ENCODE peak calls at places on chromosomes 13 and 19, in ten cellular contexts. P, Q, W, Z, G, N, K, F, U and J are unnamed samples.

GRCh38 chr19:50639121-50640112 is at the start of gene SYT3:
- DNase-seq in Q (no peak), F (peak; percentile 17), G (peak; percentile 17), P (no peak), W (no peak), N (no peak), K (no peak), U (peak; percentile 79), Z (no peak), J (peak; percentile 52)

GRCh38 chr13:109764474-109765292 is 21.7 kb downstream of the IRS2 start:
- DNase-seq in Q (no peak), F (no peak), P (no peak), N (no peak), W (no peak), U (no peak), K (no peak), Z (no peak), G (no peak), J (no peak)

GRCh38 chr13:46124531-46124966 is 19.7 kb upstream of the CPB2 start:
- DNase-seq in Z (no peak), G (no peak), K (no peak), W (no peak), N (no peak), U (peak; percentile 84), Q (no peak), F (no peak), P (no peak), J (no peak)

GRCh38 chr13:112374271-112374670 is 1.9 kb upstream of the SPACA7 start:
- DNase-seq in P (no peak), G (no peak), F (no peak), W (no peak), U (no peak), N (no peak), K (no peak), Z (no peak), Q (no peak), J (no peak)

GRCh38 chr19:4183967-4184717 is 1.7 kb downstream of the ANKRD24 start:
- DNase-seq in F (no peak), Q (no peak), P (no peak), W (no peak), Z (no peak), G (no peak), U (peak; percentile 77), K (no peak), N (no peak), J (no peak)

GRCh38 chr13:29594310-29594709 is 1.2 kb downstream of the SLC7A1 start:
- DNase-seq in G (peak; percentile 42), P (peak; percentile 74), F (peak; percentile 52), W (peak; percentile 38), Z (no peak), N (peak; percentile 51), K (no peak), U (no peak), Q (peak; percentile 34), J (peak; percentile 64)

GRCh38 chr19:46786236-46787039 is 2.0 kb downstream of the SLC1A5 start:
- DNase-seq in F (peak; percentile 76), Q (peak; percentile 80), W (peak; percentile 77), G (peak; percentile 13), Z (peak; percentile 80), U (peak; percentile 86), P (peak; percentile 77), K (peak; percentile 83), N (peak; percentile 83), J (peak; percentile 63)

GRCh38 chr19:14113762-14114414 is 3.7 kb downstream of the PRKACA start:
- DNase-seq in N (peak; percentile 57), G (no peak), K (no peak), Z (peak; percentile 72), F (no peak), P (no peak), W (no peak), U (peak; percentile 88), Q (no peak), J (peak; percentile 62)

GRCh38 chr19:36939153-36939552 is 23.0 kb downstream of the ZNF568 start:
- DNase-seq in Q (no peak), U (no peak), Z (no peak), G (no peak), P (no peak), N (no peak), W (no peak), F (no peak), K (no peak), J (no peak)

DNA sequence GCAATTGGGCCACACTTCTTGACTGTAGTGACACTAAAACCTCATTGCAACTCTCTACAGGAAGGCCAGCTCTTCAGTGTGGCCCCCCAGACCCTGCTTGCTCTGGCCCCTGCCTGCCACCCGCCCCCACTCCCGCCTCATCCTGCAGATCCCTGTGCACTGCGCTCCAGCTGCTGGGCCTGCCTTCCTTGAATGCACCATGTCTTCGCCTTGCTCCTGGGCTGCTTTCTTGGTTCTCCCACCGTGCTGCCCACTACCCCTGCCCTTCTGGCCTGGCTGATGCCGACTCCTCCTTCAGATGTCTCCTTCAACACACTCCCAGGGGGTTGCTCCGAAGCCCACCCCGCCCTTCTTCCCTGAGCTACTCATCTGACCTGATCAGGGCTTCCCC is 98.2 kb downstream of the SIPA1L3 start:
- DNase-seq in W (no peak), G (no peak), N (no peak), F (no peak), P (no peak), Z (no peak), Q (no peak), U (no peak), K (no peak), J (no peak)
- H3K4me1 ChIP-seq in W (peaks cover 30% of the 10 kb centered on the region), G (peaks cover 24% of the 10 kb centered on the region), N (peaks cover 5% of the 10 kb centered on the region), F (no peaks in the 10 kb centered on the region), P (peaks cover 40% of the 10 kb centered on the region), Z (peaks cover 19% of the 10 kb centered on the region), Q (peaks cover 8% of the 10 kb centered on the region), U (peaks cover 39% of the 10 kb centered on the region), K (peaks cover 26% of the 10 kb centered on the region), J (peaks cover 24% of the 10 kb centered on the region)

DNA sequence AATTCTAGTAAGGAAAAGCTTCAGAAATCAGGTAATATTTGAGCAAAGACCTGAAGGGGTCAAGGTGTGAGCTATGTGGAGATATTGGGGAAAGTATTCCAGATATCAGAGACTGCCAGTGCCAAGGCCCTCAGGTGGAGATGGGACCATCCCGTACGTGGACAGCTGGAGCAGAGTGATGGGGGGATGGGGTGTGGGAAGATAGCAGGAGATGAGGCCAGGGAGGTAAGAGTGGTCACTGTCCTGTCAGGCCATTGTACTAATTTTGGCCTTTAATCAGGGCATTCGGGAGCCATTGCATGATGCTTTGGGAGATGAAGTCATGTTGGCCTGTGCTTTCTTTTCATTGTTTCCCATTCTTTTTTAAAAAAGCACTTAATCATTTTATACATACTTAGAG is 13.1 kb upstream of the GPR18 start:
- DNase-seq in Q (no peak), N (no peak), Z (no peak), U (no peak), G (no peak), F (no peak), W (no peak), P (no peak), K (no peak), J (no peak)
- H3K36me3 ChIP-seq in Q (no peaks in the 10 kb centered on the region), N (no peaks in the 10 kb centered on the region), Z (peaks cover 3% of the 10 kb centered on the region), U (peaks cover 14% of the 10 kb centered on the region), G (no peaks in the 10 kb centered on the region), F (no peaks in the 10 kb centered on the region), W (peaks cover 16% of the 10 kb centered on the region), P (peaks cover 2% of the 10 kb centered on the region), K (peaks cover 5% of the 10 kb centered on the region), J (no peaks in the 10 kb centered on the region)

GRCh38 chr19:39154084-39154625 is 28.6 kb downstream of the PAK4 start:
- DNase-seq in N (no peak), Q (no peak), G (peak; percentile 83), Z (no peak), U (no peak), F (no peak), W (no peak), P (no peak), K (no peak), J (no peak)

GRCh38 chr19:39151209-39151608 is 25.6 kb downstream of the PAK4 start:
- DNase-seq in N (no peak), Q (no peak), F (no peak), Z (no peak), U (peak; percentile 74), W (no peak), K (no peak), P (no peak), G (no peak), J (no peak)

GRCh38 chr19:39150807-39151206 is 25.2 kb downstream of the PAK4 start:
- DNase-seq in K (no peak), Q (no peak), G (no peak), Z (no peak), W (no peak), P (no peak), U (no peak), N (no peak), F (no peak), J (no peak)

GRCh38 chr19:39150235-39150634 is 24.6 kb downstream of the PAK4 start:
- DNase-seq in F (no peak), K (no peak), P (no peak), Z (no peak), W (no peak), U (no peak), G (no peak), Q (no peak), N (no peak), J (no peak)

DNA sequence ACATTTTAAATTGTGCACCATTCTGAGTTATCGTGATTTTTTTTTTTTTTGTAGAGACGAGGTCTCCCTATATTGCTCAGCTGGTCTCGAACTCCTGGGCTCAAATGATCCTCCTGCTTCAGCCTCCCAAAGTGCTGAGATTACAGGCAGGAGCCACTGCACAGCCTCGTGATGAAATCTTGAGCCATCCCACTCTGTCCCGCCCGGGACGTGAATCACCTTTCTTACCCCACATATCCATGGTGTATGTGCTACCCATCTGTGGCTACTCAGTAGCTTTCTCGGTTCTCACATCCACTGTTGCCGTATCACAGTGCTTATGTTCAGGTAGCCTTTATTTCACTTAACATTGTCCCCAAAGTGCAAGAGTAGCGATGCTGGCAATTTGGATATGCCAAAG is 26.5 kb downstream of the PAK4 start:
- DNase-seq in U (no peak), P (no peak), Z (no peak), Q (no peak), N (no peak), W (no peak), K (no peak), G (no peak), F (no peak), J (no peak)
- TF ChIP-seq POLR2A in U (no peak), P (no peak), Z (no peak), Q (no peak), N (no peak), W (no peak), K (no peak), G (no peak), F (no peak), J (no peak)

DNA sequence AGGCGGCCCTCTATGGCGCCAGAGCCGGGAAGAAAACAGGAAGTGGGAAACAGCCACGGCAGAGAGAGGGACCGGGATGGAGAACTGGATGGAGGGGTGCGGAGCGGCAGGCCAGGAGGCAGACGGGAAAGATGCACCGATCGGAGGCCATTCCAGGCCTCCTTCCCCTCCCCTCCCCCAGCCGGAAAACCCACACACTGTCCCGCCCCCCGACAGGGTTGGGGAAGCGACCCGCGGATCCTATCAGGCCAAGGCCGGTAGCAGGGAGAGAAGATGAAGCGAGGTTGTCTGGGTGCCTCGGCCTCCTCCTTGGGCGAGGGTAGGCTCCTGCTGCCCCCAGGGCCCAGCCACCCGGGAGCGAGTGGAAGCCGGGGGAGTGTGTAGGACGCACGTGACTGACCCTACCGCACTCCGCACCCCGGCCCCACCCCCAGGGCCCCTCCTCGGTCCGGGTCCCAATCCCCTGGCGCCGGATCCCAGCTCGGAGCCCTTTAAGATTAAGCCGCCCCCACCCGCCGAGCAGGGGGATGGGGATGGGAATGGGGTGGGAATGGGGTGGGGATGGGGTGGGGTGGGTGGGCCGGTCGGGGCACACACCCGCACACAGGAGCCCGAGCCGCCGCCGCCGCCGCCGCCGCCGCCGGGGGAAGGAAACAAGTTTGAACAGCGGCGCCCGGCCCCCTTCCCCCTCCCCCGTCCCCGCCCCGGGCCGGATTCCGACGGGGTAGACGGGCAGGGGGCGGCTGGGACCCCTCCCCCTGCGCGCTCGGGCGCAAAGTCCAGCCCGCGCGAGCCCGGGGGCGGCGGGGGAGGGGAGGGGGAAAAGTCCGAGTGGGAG is 1.5 kb downstream of the ERF start:
- DNase-seq in W (peak; percentile 57), Z (peak; percentile 79), P (peak; percentile 49), U (peak; percentile 94), F (peak; percentile 74), N (peak; percentile 82), G (peak; percentile 66), Q (peak; percentile 69), K (peak; percentile 88), J (peak; percentile 64)
- H3K4me1 ChIP-seq in W (peaks cover 64% of the 10 kb centered on the region), Z (peaks cover 46% of the 10 kb centered on the region), P (peaks cover 34% of the 10 kb centered on the region), U (peaks cover 65% of the 10 kb centered on the region), F (peaks cover 18% of the 10 kb centered on the region), N (peaks cover 21% of the 10 kb centered on the region), G (peaks cover 26% of the 10 kb centered on the region), Q (peaks cover 9% of the 10 kb centered on the region), K (peaks cover 67% of the 10 kb centered on the region), J (peaks cover 36% of the 10 kb centered on the region)